ENCODE peak calls at places on chromosomes 4 and X, in four cellular contexts. L, C, Z and D are unnamed samples.

GRCh38 chr4:141065872-141066271 is 67.4 kb downstream of the RNF150 start:
- DNase-seq in L (no peak), C (no peak), Z (no peak), D (no peak)

GRCh38 chrX:153969904-153970397 is 1.7 kb downstream of the HCFC1 start:
- DNase-seq in L (no peak), Z (no peak), C (no peak), D (peak; percentile 85)

GRCh38 chr4:15294202-15294601 is 133.6 kb upstream of the C1QTNF7 start:
- DNase-seq in L (no peak), C (no peak), Z (no peak), D (no peak)

GRCh38 chr4:81421346-81422218 is 50.1 kb downstream of the RASGEF1B start:
- DNase-seq in C (no peak), L (no peak), Z (peak; percentile 47), D (no peak)

GRCh38 chr4:76856183-76856969 is 41.6 kb downstream of the SOWAHB start:
- DNase-seq in Z (no peak), C (no peak), L (no peak), D (no peak)

GRCh38 chr4:71680706-71681105 is 103.2 kb downstream of the GC start:
- DNase-seq in L (no peak), Z (no peak), C (no peak), D (no peak)

GRCh38 chr4:7333801-7334421 is 100.8 kb downstream of the PSAPL1 start:
- DNase-seq in C (no peak), L (no peak), Z (no peak), D (peak; percentile 64)

GRCh38 chrX:149259241-149259640 is 245.9 kb downstream of the IDS start:
- DNase-seq in Z (no peak), L (no peak), C (no peak), D (no peak)

GRCh38 chr4:173039617-173040176 is 128.9 kb upstream of the GALNT7 start:
- DNase-seq in L (no peak), Z (no peak), C (no peak), D (no peak)

GRCh38 chr4:8905773-8906667 is 34.4 kb upstream of the HMX1 start:
- DNase-seq in L (no peak), C (no peak), Z (no peak), D (peak; percentile 61)

GRCh38 chr4:145533011-145533410 is 51.4 kb downstream of the SMAD1 start:
- DNase-seq in C (no peak), L (no peak), Z (no peak), D (no peak)

GRCh38 chrX:130095249-130095648 is 15.0 kb downstream of the ELF4 start:
- DNase-seq in L (no peak), C (no peak), Z (no peak), D (no peak)

GRCh38 chrX:51395807-51396728 is 63.4 kb downstream of the NUDT10 start:
- DNase-seq in C (peak; percentile 2), Z (no peak), L (peak; percentile 36), D (peak; percentile 49)

GRCh38 chr4:184014301-184014700 is 109.2 kb downstream of the STOX2 start:
- DNase-seq in L (no peak), C (no peak), Z (no peak), D (no peak)

GRCh38 chrX:8668797-8669196 is 63.1 kb downstream of the ANOS1 start:
- DNase-seq in Z (no peak), C (no peak), L (no peak), D (no peak)

GRCh38 chr4:40736910-40737309 is 12.8 kb upstream of the NSUN7 start:
- DNase-seq in Z (no peak), L (no peak), C (no peak), D (no peak)

GRCh38 chr4:68175562-68176155 is 46.0 kb upstream of the TMPRSS11F start:
- DNase-seq in Z (no peak), C (peak; percentile 62), L (no peak), D (no peak)

GRCh38 chr4:166459616-166460015 is 586.6 kb downstream of the TLL1 start:
- DNase-seq in C (no peak), L (no peak), Z (no peak), D (no peak)

GRCh38 chr4:2962614-2963184 is 507 bp downstream of the NOP14 start:
- DNase-seq in L (no peak), Z (peak; percentile 39), C (peak; percentile 71), D (peak; percentile 68)

GRCh38 chrX:150926304-150926703 is 27.8 kb upstream of the CD99L2 start:
- DNase-seq in L (no peak), Z (no peak), C (no peak), D (no peak)

DNA sequence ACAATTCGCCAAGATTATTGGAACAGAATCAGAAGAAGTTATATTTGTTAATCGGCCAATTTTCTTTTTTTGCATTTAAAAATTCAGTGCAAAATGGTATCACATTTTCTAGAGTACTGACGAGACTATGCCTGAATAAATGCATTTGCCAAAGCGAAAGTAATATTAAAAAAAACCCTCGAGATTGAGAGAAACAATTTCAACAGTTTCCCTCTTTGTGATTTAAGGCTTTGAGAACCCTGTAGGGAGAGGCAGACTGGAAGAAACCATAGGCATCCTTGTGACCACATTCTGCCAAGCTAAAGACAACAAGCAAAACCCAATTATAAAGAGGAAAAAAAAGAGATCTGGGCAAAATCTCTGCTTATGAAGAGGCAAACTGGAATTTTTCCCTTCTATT is 218.1 kb upstream of the GK2 start:
- DNase-seq in Z (no peak), C (no peak), L (no peak), D (no peak)
- H3K9me3 ChIP-seq in Z (no peaks in the 10 kb centered on the region), C (no peaks in the 10 kb centered on the region), L (no peaks in the 10 kb centered on the region), D (peaks cover 2% of the 10 kb centered on the region)

GRCh38 chrX:35919536-35920309 is at the start of gene CFAP47:
- DNase-seq in L (no peak), C (peak; percentile 41), Z (peak; percentile 36), D (no peak)
- H3K4me3 ChIP-seq in L (peak within 1 kb of the TSS; percentile 32), C (peak within 1 kb of the TSS; percentile 25), Z (no peak within 1 kb of the TSS), D (peak within 1 kb of the TSS; percentile 39)

DNA sequence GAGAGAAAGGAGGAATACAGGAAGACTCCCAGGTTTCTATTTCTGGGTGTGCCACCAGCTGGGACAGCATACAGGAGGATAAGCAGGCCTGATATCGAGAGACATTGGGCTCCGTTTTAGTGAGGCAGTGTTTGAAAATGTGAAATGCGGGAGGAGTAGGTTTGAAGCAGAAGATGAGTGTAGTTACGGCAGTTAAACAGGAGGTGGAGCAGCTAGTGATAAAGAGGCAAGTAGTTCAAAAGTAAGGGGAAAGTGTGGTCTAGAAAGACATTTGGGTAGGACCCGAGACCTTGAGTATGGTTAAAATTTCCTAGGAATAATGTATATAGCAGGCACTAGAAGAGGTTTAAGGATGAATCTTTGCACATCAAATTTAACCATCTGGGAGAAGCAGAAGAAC is 42.4 kb downstream of the DCUN1D4 start:
- DNase-seq in Z (no peak), C (no peak), L (no peak), D (no peak)
- H3K36me3 ChIP-seq in Z (peaks cover 9% of the 10 kb centered on the region), C (peaks cover 9% of the 10 kb centered on the region), L (peaks cover 66% of the 10 kb centered on the region), D (no peaks in the 10 kb centered on the region)

GRCh38 chr4:93633721-93634120 is 194.8 kb upstream of the ATOH1 start:
- DNase-seq in Z (no peak), C (peak; percentile 40), L (no peak), D (no peak)
- H3K9me3 ChIP-seq in Z (no peaks in the 10 kb centered on the region), C (no peaks in the 10 kb centered on the region), L (no peaks in the 10 kb centered on the region), D (no peaks in the 10 kb centered on the region)

GRCh38 chr4:77861500-77861899 is 1.1 kb upstream of the MRPL1 start:
- DNase-seq in L (no peak), Z (no peak), C (no peak), D (no peak)
- H3K4me3 ChIP-seq in L (peak overlapping the region; percentile 70), Z (no peak overlapping the region), C (peak overlapping the region; percentile 61), D (no peak overlapping the region)

GRCh38 chr4:73156394-73156793 is 86.9 kb upstream of the COX18 start:
- DNase-seq in C (no peak), L (no peak), Z (no peak), D (no peak)

GRCh38 chr4:73166212-73166611 is 92.4 kb downstream of the ANKRD17 start:
- DNase-seq in C (no peak), Z (no peak), L (no peak), D (no peak)

DNA sequence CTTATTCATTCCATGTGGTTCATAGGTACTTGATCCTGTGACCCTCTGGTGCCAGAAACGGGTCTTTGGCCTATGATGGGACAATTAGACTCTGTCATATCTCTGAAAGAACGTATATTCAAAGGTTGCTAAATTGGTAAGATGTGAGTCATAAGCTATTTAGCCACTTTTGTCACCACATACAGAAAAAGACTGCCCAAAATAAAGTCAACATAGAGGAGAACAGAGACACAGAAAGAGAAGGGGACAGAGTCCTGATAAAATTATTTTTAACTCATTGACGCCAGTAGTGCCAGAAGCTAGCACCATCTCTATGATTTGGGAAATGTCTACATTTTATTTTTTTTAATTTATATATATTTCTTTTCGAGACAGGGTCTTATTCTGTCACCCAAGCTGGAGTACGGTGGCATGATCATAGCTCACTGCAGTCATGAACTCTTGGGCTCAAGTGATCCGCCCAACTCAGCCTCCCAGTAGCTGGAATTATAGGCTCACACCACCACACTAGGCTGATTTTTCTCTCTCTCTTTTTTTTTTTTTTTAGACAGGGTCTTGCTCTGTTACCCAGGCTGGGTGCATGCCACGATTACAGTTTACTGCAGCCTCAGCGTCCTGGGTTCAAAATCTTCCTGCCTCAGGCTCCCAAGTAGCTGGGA is 92.1 kb upstream of the COX18 start:
- DNase-seq in C (no peak), Z (no peak), L (no peak), D (no peak)
- H3K36me3 ChIP-seq in C (peaks cover 6% of the 10 kb centered on the region), Z (peaks cover 14% of the 10 kb centered on the region), L (peaks cover 71% of the 10 kb centered on the region), D (peaks cover 7% of the 10 kb centered on the region)

GRCh38 chr4:78167510-78167909 is 110.4 kb downstream of the FRAS1 start:
- DNase-seq in C (no peak), L (no peak), Z (no peak), D (no peak)
- H3K9me3 ChIP-seq in C (peaks cover 2% of the 10 kb centered on the region), L (no peaks in the 10 kb centered on the region), Z (no peaks in the 10 kb centered on the region), D (no peaks in the 10 kb centered on the region)